ENCODE peak calls at places on chromosomes 5 and 9, in ten cellular contexts. K is fibroblast of pulmonary artery; Q is effector memory CD8-positive, alpha-beta T cell; U is small intestine; I is CD8-positive, alpha-beta T cell; Y is glomerular endothelial cell; O is stimulated activated CD4-positive, alpha-beta T cell treated with anti-CD3 and anti-CD28 coated beads, Interleukin-1b, Interleukin-23, amount 100 ng/mL, for 48 hours; L is NCI-H345; R is HTR-8/SVneo; E is stimulated activated CD8-positive, alpha-beta memory T cell treated with anti-CD3 and anti-CD28 coated beads, Interleukin-4, amount 100 ng/mL, for 1 hour. N is an unnamed sample.

GRCh38 chr5:68962632-68963484 is 131.0 kb upstream of the SLC30A5 start:
- DNase-seq in K (peak), Q (no peak), U (peak), I (no peak), Y (peak), O (peak), L (peak), R (peak), E (no peak), N (no peak)

GRCh38 chr5:160799160-160799559 is 52.9 kb downstream of the ATP10B start:
- DNase-seq in K (no peak), Q (no peak), U (peak), I (no peak), Y (no peak), O (no peak), L (peak), R (no peak), E (no peak), N (peak)

GRCh38 chr5:177491429-177491945 is 5.9 kb downstream of the PDLIM7 start:
- DNase-seq in K (no peak), Q (no peak), U (peak), I (no peak), Y (no peak), O (peak), L (no peak), R (no peak), E (no peak), N (no peak)

GRCh38 chr5:133844836-133845235 is 123.6 kb downstream of the C5orf15 start:
- DNase-seq in K (no peak), Q (no peak), U (no peak), I (no peak), Y (no peak), O (no peak), L (no peak), R (no peak), E (no peak), N (no peak)

GRCh38 chr9:92614123-92614510 is 55.8 kb downstream of the IPPK start:
- DNase-seq in K (no peak), Q (no peak), U (no peak), I (no peak), Y (no peak), O (no peak), L (no peak), R (no peak), E (no peak), N (no peak)

GRCh38 chr5:59188415-59189225 is 605.7 kb downstream of the RAB3C start:
- DNase-seq in K (peak), Q (peak), U (peak), I (peak), Y (no peak), O (peak), L (peak), R (peak), E (peak), N (peak)

GRCh38 chr5:32687167-32687831 is 23.8 kb upstream of the NPR3 start:
- DNase-seq in K (peak), Q (no peak), U (no peak), I (no peak), Y (no peak), O (no peak), L (peak), R (no peak), E (no peak), N (no peak)

GRCh38 chr9:127854169-127854833 is at the start of gene ENG:
- DNase-seq in K (peak), Q (no peak), U (no peak), I (no peak), Y (no peak), O (peak), L (no peak), R (peak), E (no peak), N (peak)

GRCh38 chr9:126806336-126806735 is 1.5 kb downstream of the ZBTB43 start:
- DNase-seq in K (peak), Q (no peak), U (no peak), I (no peak), Y (no peak), O (no peak), L (no peak), R (no peak), E (no peak), N (no peak)

GRCh38 chr9:69054989-69055388 is 19.4 kb downstream of the FXN start:
- DNase-seq in K (no peak), Q (no peak), U (no peak), I (no peak), Y (no peak), O (no peak), L (no peak), R (no peak), E (no peak), N (no peak)

GRCh38 chr5:36744678-36745659 is 131.6 kb upstream of the NIPBL start:
- DNase-seq in K (peak), Q (no peak), U (peak), I (peak), Y (no peak), O (no peak), L (peak), R (peak), E (no peak), N (peak)

GRCh38 chr9:121376214-121376830 is 6.3 kb upstream of the STOM start:
- DNase-seq in K (peak), Q (no peak), U (no peak), I (no peak), Y (no peak), O (no peak), L (no peak), R (no peak), E (no peak), N (no peak)

GRCh38 chr5:134554319-134555222 is 29.1 kb downstream of the JADE2 start:
- DNase-seq in K (peak), Q (peak), U (peak), I (no peak), Y (no peak), O (peak), L (no peak), R (peak), E (no peak), N (no peak)

GRCh38 chr5:83837261-83837894 is 116.7 kb upstream of the HAPLN1 start:
- DNase-seq in K (no peak), Q (no peak), U (no peak), I (no peak), Y (no peak), O (no peak), L (no peak), R (no peak), E (no peak), N (no peak)

GRCh38 chr9:114313186-114313585 is 9.7 kb upstream of the ORM1 start:
- DNase-seq in K (no peak), Q (no peak), U (no peak), I (no peak), Y (no peak), O (no peak), L (no peak), R (no peak), E (no peak), N (no peak)

GRCh38 chr5:11620172-11620571 is 284.1 kb downstream of the CTNND2 start:
- DNase-seq in K (no peak), Q (no peak), U (no peak), I (no peak), Y (no peak), O (no peak), L (no peak), R (no peak), E (no peak), N (no peak)

GRCh38 chr9:123425836-123426365 is 69.9 kb downstream of the CRB2 start:
- DNase-seq in K (no peak), Q (no peak), U (no peak), I (no peak), Y (no peak), O (no peak), L (no peak), R (no peak), E (no peak), N (no peak)

GRCh38 chr5:106380736-106381135 is 1290.0 kb downstream of the EFNA5 start:
- DNase-seq in K (peak), Q (no peak), U (no peak), I (no peak), Y (no peak), O (no peak), L (no peak), R (no peak), E (no peak), N (no peak)

GRCh38 chr9:3794005-3794404 is 268.2 kb upstream of the RFX3 start:
- DNase-seq in K (peak), Q (no peak), U (no peak), I (no peak), Y (no peak), O (no peak), L (no peak), R (no peak), E (no peak), N (no peak)